ENCODE peak calls at places on chromosomes 4 and X, in eight cellular contexts. One of them, this sample, is unnamed.

GRCh38 chrX:113512700-113513395 is 672.2 kb upstream of the AMOT start:
- DNase-seq in cardiac fibroblast: peak; percentile 74
- DNase-seq in MCF 10A: peak; percentile 57
- DNase-seq in AG10803: peak; percentile 81
- DNase-seq in glutamatergic neuron: no peak
- DNase-seq in A549: no peak
- DNase-seq in fibroblast of villous mesenchyme: peak; percentile 67
- DNase-seq in CD4-positive, alpha-beta T cell: no peak
- DNase-seq in this sample: no peak

GRCh38 chrX:134670241-134670811 is 12.1 kb upstream of the PLAC1 start:
- DNase-seq in CD4-positive, alpha-beta T cell: no peak
- DNase-seq in cardiac fibroblast: peak; percentile 78
- DNase-seq in fibroblast of villous mesenchyme: peak; percentile 81
- DNase-seq in glutamatergic neuron: no peak
- DNase-seq in MCF 10A: peak; percentile 62
- DNase-seq in A549: peak; percentile 78
- DNase-seq in AG10803: peak; percentile 92
- DNase-seq in this sample: no peak

GRCh38 chrX:19566359-19567141 is 51.2 kb upstream of the MAP3K15 start:
- DNase-seq in MCF 10A: no peak
- DNase-seq in fibroblast of villous mesenchyme: peak; percentile 64
- DNase-seq in AG10803: peak; percentile 55
- DNase-seq in A549: no peak
- DNase-seq in glutamatergic neuron: no peak
- DNase-seq in cardiac fibroblast: peak; percentile 67
- DNase-seq in CD4-positive, alpha-beta T cell: no peak
- DNase-seq in this sample: no peak

GRCh38 chr4:182449186-182449880 is 206.1 kb downstream of the TENM3 start:
- DNase-seq in CD4-positive, alpha-beta T cell: no peak
- DNase-seq in cardiac fibroblast: no peak
- DNase-seq in A549: peak; percentile 15
- DNase-seq in fibroblast of villous mesenchyme: peak; percentile 3
- DNase-seq in MCF 10A: peak; percentile 61
- DNase-seq in AG10803: no peak
- DNase-seq in glutamatergic neuron: no peak
- DNase-seq in this sample: no peak

GRCh38 chrX:15468036-15468435 is 25.1 kb downstream of the PIR start:
- DNase-seq in cardiac fibroblast: peak; percentile 69
- DNase-seq in CD4-positive, alpha-beta T cell: no peak
- DNase-seq in MCF 10A: peak; percentile 67
- DNase-seq in AG10803: peak; percentile 65
- DNase-seq in fibroblast of villous mesenchyme: peak; percentile 69
- DNase-seq in glutamatergic neuron: no peak
- DNase-seq in A549: no peak
- DNase-seq in this sample: peak; percentile 61

GRCh38 chr4:149788286-149788685 is 27.4 kb downstream of the IQCM start:
- DNase-seq in glutamatergic neuron: no peak
- DNase-seq in fibroblast of villous mesenchyme: no peak
- DNase-seq in A549: no peak
- DNase-seq in AG10803: no peak
- DNase-seq in cardiac fibroblast: no peak
- DNase-seq in MCF 10A: no peak
- DNase-seq in CD4-positive, alpha-beta T cell: no peak
- DNase-seq in this sample: no peak

GRCh38 chrX:107025538-107025937 is 25.5 kb upstream of the MORC4 start:
- DNase-seq in cardiac fibroblast: peak; percentile 50
- DNase-seq in glutamatergic neuron: no peak
- DNase-seq in CD4-positive, alpha-beta T cell: no peak
- DNase-seq in A549: peak; percentile 25
- DNase-seq in AG10803: peak; percentile 23
- DNase-seq in fibroblast of villous mesenchyme: peak; percentile 33
- DNase-seq in MCF 10A: peak; percentile 50
- DNase-seq in this sample: no peak

GRCh38 chr4:168409089-168409801 is 71.0 kb downstream of the DDX60L start:
- DNase-seq in MCF 10A: no peak
- DNase-seq in cardiac fibroblast: peak; percentile 27
- DNase-seq in A549: no peak
- DNase-seq in AG10803: peak; percentile 40
- DNase-seq in glutamatergic neuron: no peak
- DNase-seq in CD4-positive, alpha-beta T cell: no peak
- DNase-seq in fibroblast of villous mesenchyme: peak; percentile 38
- DNase-seq in this sample: peak; percentile 44

GRCh38 chr4:6467600-6467999 is 4.8 kb downstream of the PPP2R2C start:
- DNase-seq in A549: no peak
- DNase-seq in AG10803: no peak
- DNase-seq in CD4-positive, alpha-beta T cell: no peak
- DNase-seq in fibroblast of villous mesenchyme: no peak
- DNase-seq in cardiac fibroblast: no peak
- DNase-seq in glutamatergic neuron: no peak
- DNase-seq in MCF 10A: no peak
- DNase-seq in this sample: no peak

GRCh38 chr4:97987019-97987648 is 156.1 kb downstream of the STPG2 start:
- DNase-seq in AG10803: no peak
- DNase-seq in CD4-positive, alpha-beta T cell: no peak
- DNase-seq in glutamatergic neuron: no peak
- DNase-seq in MCF 10A: peak; percentile 49
- DNase-seq in A549: peak; percentile 1
- DNase-seq in cardiac fibroblast: peak; percentile 49
- DNase-seq in fibroblast of villous mesenchyme: peak; percentile 13
- DNase-seq in this sample: no peak

GRCh38 chr4:6327220-6327917 is 57.7 kb downstream of the WFS1 start:
- DNase-seq in A549: peak; percentile 49
- DNase-seq in AG10803: peak; percentile 54
- DNase-seq in glutamatergic neuron: peak; percentile 94
- DNase-seq in MCF 10A: peak; percentile 74
- DNase-seq in fibroblast of villous mesenchyme: peak; percentile 69
- DNase-seq in cardiac fibroblast: peak; percentile 75
- DNase-seq in CD4-positive, alpha-beta T cell: peak; percentile 74
- DNase-seq in this sample: peak; percentile 87

GRCh38 chrX:70264784-70265183 is 3.4 kb upstream of the ARR3 start:
- DNase-seq in A549: no peak
- DNase-seq in CD4-positive, alpha-beta T cell: no peak
- DNase-seq in AG10803: no peak
- DNase-seq in fibroblast of villous mesenchyme: no peak
- DNase-seq in MCF 10A: no peak
- DNase-seq in cardiac fibroblast: no peak
- DNase-seq in glutamatergic neuron: no peak
- DNase-seq in this sample: no peak

GRCh38 chr4:119646347-119647071 is 17.9 kb upstream of the PDE5A start:
- DNase-seq in fibroblast of villous mesenchyme: no peak
- DNase-seq in glutamatergic neuron: no peak
- DNase-seq in cardiac fibroblast: peak; percentile 60
- DNase-seq in A549: no peak
- DNase-seq in MCF 10A: no peak
- DNase-seq in CD4-positive, alpha-beta T cell: no peak
- DNase-seq in AG10803: peak; percentile 91
- DNase-seq in this sample: no peak

GRCh38 chr4:135775909-135776308 is 1574.3 kb upstream of the PABPC4L start:
- DNase-seq in A549: no peak
- DNase-seq in AG10803: no peak
- DNase-seq in glutamatergic neuron: no peak
- DNase-seq in MCF 10A: no peak
- DNase-seq in cardiac fibroblast: no peak
- DNase-seq in fibroblast of villous mesenchyme: no peak
- DNase-seq in CD4-positive, alpha-beta T cell: no peak
- DNase-seq in this sample: no peak

GRCh38 chr4:67725132-67725531 is 24.2 kb upstream of the UBA6 start:
- DNase-seq in glutamatergic neuron: no peak
- DNase-seq in AG10803: no peak
- DNase-seq in A549: no peak
- DNase-seq in CD4-positive, alpha-beta T cell: no peak
- DNase-seq in fibroblast of villous mesenchyme: no peak
- DNase-seq in MCF 10A: no peak
- DNase-seq in cardiac fibroblast: peak; percentile 18
- DNase-seq in this sample: no peak

GRCh38 chrX:133544105-133544504 is 128.8 kb upstream of the GPC4 start:
- DNase-seq in AG10803: peak; percentile 74
- DNase-seq in MCF 10A: peak; percentile 46
- DNase-seq in CD4-positive, alpha-beta T cell: no peak
- DNase-seq in fibroblast of villous mesenchyme: peak; percentile 36
- DNase-seq in cardiac fibroblast: peak; percentile 31
- DNase-seq in A549: no peak
- DNase-seq in glutamatergic neuron: no peak
- DNase-seq in this sample: no peak

GRCh38 chr4:100882661-100883060 is 364.8 kb upstream of the EMCN start:
- DNase-seq in glutamatergic neuron: no peak
- DNase-seq in cardiac fibroblast: no peak
- DNase-seq in fibroblast of villous mesenchyme: no peak
- DNase-seq in CD4-positive, alpha-beta T cell: no peak
- DNase-seq in A549: no peak
- DNase-seq in AG10803: no peak
- DNase-seq in MCF 10A: no peak
- DNase-seq in this sample: no peak

GRCh38 chrX:104130808-104131207 is 18.5 kb downstream of the ZCCHC18 start:
- DNase-seq in AG10803: no peak
- DNase-seq in cardiac fibroblast: no peak
- DNase-seq in MCF 10A: no peak
- DNase-seq in glutamatergic neuron: no peak
- DNase-seq in fibroblast of villous mesenchyme: no peak
- DNase-seq in A549: no peak
- DNase-seq in CD4-positive, alpha-beta T cell: no peak
- DNase-seq in this sample: no peak

GRCh38 chr4:14345356-14345775 is 656.9 kb upstream of the CPEB2 start:
- DNase-seq in fibroblast of villous mesenchyme: peak; percentile 41
- DNase-seq in AG10803: peak; percentile 18
- DNase-seq in CD4-positive, alpha-beta T cell: no peak
- DNase-seq in cardiac fibroblast: peak; percentile 33
- DNase-seq in A549: no peak
- DNase-seq in glutamatergic neuron: no peak
- DNase-seq in MCF 10A: peak; percentile 52
- DNase-seq in this sample: no peak

GRCh38 chr4:76194325-76194724 is 19.3 kb downstream of the SCARB2 start:
- DNase-seq in A549: peak; percentile 26
- DNase-seq in AG10803: peak; percentile 90
- DNase-seq in cardiac fibroblast: peak; percentile 95
- DNase-seq in CD4-positive, alpha-beta T cell: no peak
- DNase-seq in glutamatergic neuron: no peak
- DNase-seq in fibroblast of villous mesenchyme: peak; percentile 97
- DNase-seq in MCF 10A: peak; percentile 90
- DNase-seq in this sample: no peak

GRCh38 chr4:123127218-123127617 is 204.8 kb upstream of the NUDT6 start:
- DNase-seq in CD4-positive, alpha-beta T cell: no peak
- DNase-seq in cardiac fibroblast: peak; percentile 73
- DNase-seq in glutamatergic neuron: no peak
- DNase-seq in AG10803: peak; percentile 32
- DNase-seq in A549: no peak
- DNase-seq in fibroblast of villous mesenchyme: peak; percentile 44
- DNase-seq in MCF 10A: peak; percentile 16
- DNase-seq in this sample: no peak
- TF ChIP-seq CTCF in CD4-positive, alpha-beta T cell: no peak
- TF ChIP-seq CTCF in cardiac fibroblast: peak; percentile 11
- TF ChIP-seq CTCF in glutamatergic neuron: no peak
- TF ChIP-seq CTCF in AG10803: peak; percentile 46
- TF ChIP-seq CTCF in A549: peak; percentile 44
- TF ChIP-seq CTCF in fibroblast of villous mesenchyme: peak; percentile 39
- TF ChIP-seq CTCF in MCF 10A: peak; percentile 42
- TF ChIP-seq CTCF in this sample: peak; percentile 15

GRCh38 chr4:122224348-122224747 is 72.2 kb downstream of the BLTP1 start:
- DNase-seq in cardiac fibroblast: peak; percentile 12
- DNase-seq in MCF 10A: peak; percentile 40
- DNase-seq in A549: peak; percentile 0
- DNase-seq in CD4-positive, alpha-beta T cell: no peak
- DNase-seq in fibroblast of villous mesenchyme: peak; percentile 25
- DNase-seq in AG10803: peak; percentile 5
- DNase-seq in glutamatergic neuron: no peak
- DNase-seq in this sample: no peak
- TF ChIP-seq CTCF in cardiac fibroblast: peak; percentile 35
- TF ChIP-seq CTCF in MCF 10A: peak; percentile 17
- TF ChIP-seq CTCF in A549: no peak
- TF ChIP-seq CTCF in CD4-positive, alpha-beta T cell: no peak
- TF ChIP-seq CTCF in fibroblast of villous mesenchyme: peak; percentile 48
- TF ChIP-seq CTCF in AG10803: peak; percentile 43
- TF ChIP-seq CTCF in glutamatergic neuron: no peak
- TF ChIP-seq CTCF in this sample: peak; percentile 28

GRCh38 chrX:81377329-81377728 is 175.4 kb downstream of the SH3BGRL start:
- DNase-seq in cardiac fibroblast: peak; percentile 47
- DNase-seq in MCF 10A: peak; percentile 40
- DNase-seq in fibroblast of villous mesenchyme: peak; percentile 32
- DNase-seq in A549: peak; percentile 1
- DNase-seq in CD4-positive, alpha-beta T cell: no peak
- DNase-seq in AG10803: peak; percentile 24
- DNase-seq in glutamatergic neuron: no peak
- DNase-seq in this sample: no peak
- TF ChIP-seq CTCF in cardiac fibroblast: peak; percentile 37
- TF ChIP-seq CTCF in MCF 10A: peak; percentile 46
- TF ChIP-seq CTCF in fibroblast of villous mesenchyme: peak; percentile 50
- TF ChIP-seq CTCF in A549: peak; percentile 50
- TF ChIP-seq CTCF in CD4-positive, alpha-beta T cell: peak; percentile 45
- TF ChIP-seq CTCF in AG10803: peak; percentile 56
- TF ChIP-seq CTCF in glutamatergic neuron: peak; percentile 69
- TF ChIP-seq CTCF in this sample: peak; percentile 43

DNA sequence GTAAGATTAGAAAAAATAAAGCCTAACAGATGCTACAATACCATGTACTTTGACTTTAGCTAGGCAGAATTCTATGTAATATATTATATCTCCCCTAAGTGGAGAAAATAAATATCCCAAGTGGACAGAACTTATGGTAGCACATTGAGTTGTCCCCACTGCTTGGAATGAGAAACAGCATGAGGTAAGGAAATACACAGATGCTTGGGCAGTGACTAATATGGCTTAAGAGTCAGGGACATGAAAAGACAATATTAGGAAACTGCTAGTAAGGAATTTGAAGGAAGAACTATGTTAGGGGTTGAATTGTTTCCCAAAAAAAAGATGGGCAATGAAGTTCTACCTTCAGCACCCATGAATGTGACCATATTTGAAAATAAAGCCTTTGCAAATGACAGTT is 2265.1 kb downstream of the PCDH7 start:
- DNase-seq in AG10803: peak; percentile 11
- DNase-seq in cardiac fibroblast: peak; percentile 30
- DNase-seq in A549: no peak
- DNase-seq in MCF 10A: peak; percentile 37
- DNase-seq in glutamatergic neuron: no peak
- DNase-seq in fibroblast of villous mesenchyme: no peak
- DNase-seq in CD4-positive, alpha-beta T cell: no peak
- DNase-seq in this sample: no peak
- TF ChIP-seq CTCF in AG10803: no peak
- TF ChIP-seq CTCF in cardiac fibroblast: no peak
- TF ChIP-seq CTCF in A549: no peak
- TF ChIP-seq CTCF in MCF 10A: no peak
- TF ChIP-seq CTCF in glutamatergic neuron: no peak
- TF ChIP-seq CTCF in fibroblast of villous mesenchyme: no peak
- TF ChIP-seq CTCF in CD4-positive, alpha-beta T cell: no peak
- TF ChIP-seq CTCF in this sample: no peak

GRCh38 chrX:148698221-148698620 is 197.8 kb downstream of the AFF2 start:
- DNase-seq in CD4-positive, alpha-beta T cell: no peak
- DNase-seq in fibroblast of villous mesenchyme: no peak
- DNase-seq in cardiac fibroblast: no peak
- DNase-seq in A549: no peak
- DNase-seq in AG10803: no peak
- DNase-seq in glutamatergic neuron: no peak
- DNase-seq in MCF 10A: no peak
- DNase-seq in this sample: no peak
- TF ChIP-seq CTCF in CD4-positive, alpha-beta T cell: no peak
- TF ChIP-seq CTCF in fibroblast of villous mesenchyme: no peak
- TF ChIP-seq CTCF in cardiac fibroblast: no peak
- TF ChIP-seq CTCF in A549: no peak
- TF ChIP-seq CTCF in AG10803: no peak
- TF ChIP-seq CTCF in glutamatergic neuron: no peak
- TF ChIP-seq CTCF in MCF 10A: no peak
- TF ChIP-seq CTCF in this sample: no peak

GRCh38 chr4:56112377-56112776 is 163.6 kb downstream of the CEP135 start:
- DNase-seq in fibroblast of villous mesenchyme: no peak
- DNase-seq in CD4-positive, alpha-beta T cell: no peak
- DNase-seq in A549: no peak
- DNase-seq in AG10803: no peak
- DNase-seq in glutamatergic neuron: no peak
- DNase-seq in MCF 10A: no peak
- DNase-seq in cardiac fibroblast: no peak
- DNase-seq in this sample: no peak
- TF ChIP-seq CTCF in fibroblast of villous mesenchyme: no peak
- TF ChIP-seq CTCF in CD4-positive, alpha-beta T cell: no peak
- TF ChIP-seq CTCF in A549: no peak
- TF ChIP-seq CTCF in AG10803: no peak
- TF ChIP-seq CTCF in glutamatergic neuron: no peak
- TF ChIP-seq CTCF in MCF 10A: no peak
- TF ChIP-seq CTCF in cardiac fibroblast: peak; percentile 2
- TF ChIP-seq CTCF in this sample: peak; percentile 32